ENCODE peak calls at places on chromosome 18, in four cellular contexts. One of them, this sample, is unnamed.

GRCh38 chr18:8721716-8722115 is 16.4 kb downstream of the MTCL1 start:
- DNase-seq in AG09319: no peak
- DNase-seq in B cell: no peak
- DNase-seq in body of pancreas: no peak
- DNase-seq in this sample: no peak

GRCh38 chr18:4068552-4069158 is 386.5 kb downstream of the DLGAP1 start:
- DNase-seq in AG09319: peak; percentile 4
- DNase-seq in B cell: peak; percentile 18
- DNase-seq in body of pancreas: peak; percentile 45
- DNase-seq in this sample: no peak

GRCh38 chr18:68803371-68803770 is 5.5 kb downstream of the CCDC102B start:
- DNase-seq in AG09319: peak; percentile 73
- DNase-seq in B cell: no peak
- DNase-seq in body of pancreas: peak; percentile 26
- DNase-seq in this sample: peak; percentile 42

GRCh38 chr18:58117685-58118403 is 73.8 kb downstream of the NEDD4L start:
- DNase-seq in AG09319: no peak
- DNase-seq in B cell: no peak
- DNase-seq in body of pancreas: peak; percentile 86
- DNase-seq in this sample: peak; percentile 79

GRCh38 chr18:73980289-73980979 is 167.2 kb downstream of the FBXO15 start:
- DNase-seq in AG09319: no peak
- DNase-seq in B cell: no peak
- DNase-seq in body of pancreas: peak; percentile 10
- DNase-seq in this sample: no peak

GRCh38 chr18:74899554-74899953 is 301.9 kb downstream of the ZNF407 start:
- DNase-seq in AG09319: no peak
- DNase-seq in B cell: no peak
- DNase-seq in body of pancreas: peak; percentile 27
- DNase-seq in this sample: no peak

GRCh38 chr18:54388203-54389142 is 30.8 kb downstream of the C18orf54 start:
- DNase-seq in AG09319: peak; percentile 25
- DNase-seq in B cell: no peak
- DNase-seq in body of pancreas: peak; percentile 10
- DNase-seq in this sample: no peak

GRCh38 chr18:43931439-43931838 is 654.1 kb upstream of the SYT4 start:
- DNase-seq in AG09319: no peak
- DNase-seq in B cell: no peak
- DNase-seq in body of pancreas: no peak
- DNase-seq in this sample: no peak

GRCh38 chr18:54386043-54386442 is 28.3 kb downstream of the C18orf54 start:
- DNase-seq in AG09319: no peak
- DNase-seq in B cell: no peak
- DNase-seq in body of pancreas: no peak
- DNase-seq in this sample: no peak

GRCh38 chr18:8279348-8279747 is 329.9 kb upstream of the RAB12 start:
- DNase-seq in AG09319: no peak
- DNase-seq in B cell: no peak
- DNase-seq in body of pancreas: no peak
- DNase-seq in this sample: no peak

GRCh38 chr18:2933995-2934394 is 78.9 kb downstream of the LPIN2 start:
- DNase-seq in AG09319: no peak
- DNase-seq in B cell: no peak
- DNase-seq in body of pancreas: no peak
- DNase-seq in this sample: no peak

DNA sequence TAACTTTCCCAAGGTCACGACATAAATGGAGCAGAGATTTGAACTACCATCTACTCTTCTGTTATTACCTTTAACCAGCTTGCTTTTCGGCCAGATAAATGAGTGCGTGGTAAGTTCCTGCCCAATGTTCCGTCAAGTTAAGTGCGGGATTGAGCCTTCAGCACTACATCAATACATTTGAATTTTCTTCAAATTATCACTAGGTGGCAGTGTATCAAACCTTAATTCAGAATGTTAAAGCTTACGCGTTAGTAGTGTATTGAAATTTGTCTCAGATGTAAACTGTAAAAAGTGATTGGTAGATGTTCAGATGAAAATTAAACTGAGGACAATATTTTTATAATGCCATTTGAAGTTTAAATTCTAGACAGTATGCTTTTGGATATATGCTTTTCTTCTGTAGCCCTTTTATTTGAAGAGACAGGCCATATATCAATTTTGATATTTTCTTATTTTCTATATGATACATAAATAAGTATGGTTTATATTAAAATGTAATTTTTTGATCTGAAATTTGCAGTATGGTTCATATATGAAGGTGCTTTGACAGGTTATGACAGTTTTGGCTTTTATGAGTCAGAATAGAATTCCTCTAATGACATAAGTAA is 681.3 kb downstream of the ADCYAP1 start:
- DNase-seq in AG09319: peak; percentile 3
- DNase-seq in B cell: no peak
- DNase-seq in body of pancreas: no peak
- DNase-seq in this sample: no peak
- TF ChIP-seq CTCF in AG09319: peak; percentile 39
- TF ChIP-seq CTCF in B cell: peak; percentile 77
- TF ChIP-seq CTCF in body of pancreas: peak; percentile 57
- TF ChIP-seq CTCF in this sample: peak; percentile 4

GRCh38 chr18:34809697-34810096 is 99.6 kb downstream of the DTNA start:
- DNase-seq in AG09319: peak; percentile 2
- DNase-seq in B cell: no peak
- DNase-seq in body of pancreas: peak; percentile 68
- DNase-seq in this sample: peak; percentile 36
- TF ChIP-seq CTCF in AG09319: peak; percentile 49
- TF ChIP-seq CTCF in B cell: no peak
- TF ChIP-seq CTCF in body of pancreas: peak; percentile 36
- TF ChIP-seq CTCF in this sample: no peak

GRCh38 chr18:55404811-55405654 is 183.0 kb downstream of the TCF4 start:
- DNase-seq in AG09319: no peak
- DNase-seq in B cell: no peak
- DNase-seq in body of pancreas: no peak
- DNase-seq in this sample: no peak

GRCh38 chr18:55404136-55404810 is 183.7 kb downstream of the TCF4 start:
- DNase-seq in AG09319: no peak
- DNase-seq in B cell: no peak
- DNase-seq in body of pancreas: no peak
- DNase-seq in this sample: no peak

GRCh38 chr18:55407191-55407590 is 180.8 kb downstream of the TCF4 start:
- DNase-seq in AG09319: no peak
- DNase-seq in B cell: no peak
- DNase-seq in body of pancreas: no peak
- DNase-seq in this sample: no peak

GRCh38 chr18:55406374-55407045 is 181.5 kb downstream of the TCF4 start:
- DNase-seq in AG09319: no peak
- DNase-seq in B cell: no peak
- DNase-seq in body of pancreas: no peak
- DNase-seq in this sample: no peak

GRCh38 chr18:55405655-55406373 is 182.2 kb downstream of the TCF4 start:
- DNase-seq in AG09319: peak; percentile 87
- DNase-seq in B cell: no peak
- DNase-seq in body of pancreas: peak; percentile 66
- DNase-seq in this sample: peak; percentile 66
- TF ChIP-seq CTCF in AG09319: peak; percentile 15
- TF ChIP-seq CTCF in B cell: no peak
- TF ChIP-seq CTCF in body of pancreas: no peak
- TF ChIP-seq CTCF in this sample: no peak

DNA sequence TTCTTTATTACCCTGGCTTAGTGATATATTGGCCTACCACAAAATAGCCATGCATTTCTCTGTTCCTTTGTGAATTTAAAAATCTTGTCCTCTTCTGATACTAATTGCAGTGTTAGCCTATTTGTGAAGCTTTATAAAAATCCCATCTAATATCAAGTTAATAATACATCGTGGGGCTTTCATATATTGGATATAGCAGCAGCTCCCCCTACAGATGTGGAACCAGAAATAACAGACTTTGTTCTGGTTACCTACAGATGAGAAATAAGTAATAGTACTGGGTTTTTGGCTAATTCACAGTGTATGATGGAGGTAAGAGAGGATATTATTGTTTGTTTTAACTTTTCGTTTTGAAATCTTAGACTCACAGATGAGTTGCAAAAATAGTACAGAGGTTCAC is 1661.7 kb upstream of the PIK3C3 start:
- DNase-seq in AG09319: no peak
- DNase-seq in B cell: no peak
- DNase-seq in body of pancreas: no peak
- DNase-seq in this sample: no peak
- TF ChIP-seq CTCF in AG09319: no peak
- TF ChIP-seq CTCF in B cell: no peak
- TF ChIP-seq CTCF in body of pancreas: no peak
- TF ChIP-seq CTCF in this sample: no peak

GRCh38 chr18:64042728-64043358 is 73.0 kb downstream of the SERPINB8 start:
- DNase-seq in AG09319: no peak
- DNase-seq in B cell: no peak
- DNase-seq in body of pancreas: no peak
- DNase-seq in this sample: no peak

GRCh38 chr18:64032312-64032711 is 62.4 kb downstream of the SERPINB8 start:
- DNase-seq in AG09319: no peak
- DNase-seq in B cell: no peak
- DNase-seq in body of pancreas: no peak
- DNase-seq in this sample: no peak

DNA sequence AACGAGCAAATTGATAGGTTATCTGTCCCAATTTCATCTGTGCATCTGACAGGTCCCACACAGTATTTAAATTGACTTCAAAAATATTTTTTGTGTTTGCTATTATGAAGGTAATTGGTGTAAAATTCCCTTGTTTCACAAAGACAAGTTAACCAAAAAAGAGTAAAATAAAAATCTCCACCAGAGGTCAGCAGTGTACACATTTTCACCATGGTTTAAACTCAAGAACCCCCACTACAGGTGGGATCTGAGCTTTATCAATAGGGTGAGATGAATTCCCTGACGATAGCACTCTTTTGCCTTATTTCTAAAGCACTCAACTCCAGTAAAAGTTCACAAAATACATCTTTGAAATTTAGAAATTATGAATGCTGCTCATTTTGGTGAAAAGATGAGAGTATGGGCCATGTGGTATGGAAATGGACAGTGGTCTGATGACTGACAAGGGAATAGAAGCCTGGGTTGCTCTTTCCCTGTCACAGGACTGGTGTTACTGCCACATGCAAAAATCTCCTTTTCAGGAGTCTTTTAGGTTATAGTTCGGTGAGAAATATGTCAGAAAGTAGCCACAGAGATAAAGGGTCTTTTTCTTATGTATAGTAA is 68.0 kb downstream of the SERPINB8 start:
- DNase-seq in AG09319: no peak
- DNase-seq in B cell: peak; percentile 60
- DNase-seq in body of pancreas: no peak
- DNase-seq in this sample: no peak
- TF ChIP-seq CTCF in AG09319: peak; percentile 36
- TF ChIP-seq CTCF in B cell: peak; percentile 78
- TF ChIP-seq CTCF in body of pancreas: peak; percentile 49
- TF ChIP-seq CTCF in this sample: no peak

DNA sequence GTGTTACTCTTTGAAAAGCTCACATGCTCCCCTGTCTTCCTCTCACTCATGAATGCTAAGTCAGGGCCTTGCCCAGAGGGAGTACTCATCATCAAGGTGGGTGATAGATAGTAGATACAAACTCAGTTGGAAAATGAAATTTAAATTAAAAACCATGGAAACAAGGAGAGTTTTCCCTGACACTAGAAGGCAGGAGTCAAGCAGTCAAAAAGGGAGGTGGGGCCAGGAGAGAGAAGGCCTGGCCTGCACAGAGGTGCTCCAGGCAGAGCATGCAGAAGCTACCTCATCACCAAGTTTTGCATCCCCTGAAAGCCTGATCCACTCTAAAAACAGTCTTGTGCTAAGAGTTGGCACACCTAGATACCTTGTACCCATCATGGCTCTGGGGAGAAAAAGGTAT is 143.7 kb downstream of the MYO5B start:
- DNase-seq in AG09319: no peak
- DNase-seq in B cell: no peak
- DNase-seq in body of pancreas: peak; percentile 23
- DNase-seq in this sample: no peak
- TF ChIP-seq CTCF in AG09319: peak; percentile 10
- TF ChIP-seq CTCF in B cell: no peak
- TF ChIP-seq CTCF in body of pancreas: peak; percentile 42
- TF ChIP-seq CTCF in this sample: no peak

GRCh38 chr18:79396431-79397287 is 929 bp downstream of the NFATC1 start:
- DNase-seq in AG09319: no peak
- DNase-seq in B cell: peak; percentile 83
- DNase-seq in body of pancreas: peak; percentile 48
- DNase-seq in this sample: peak; percentile 53
- TF ChIP-seq CTCF in AG09319: peak; percentile 10
- TF ChIP-seq CTCF in B cell: no peak
- TF ChIP-seq CTCF in body of pancreas: no peak
- TF ChIP-seq CTCF in this sample: peak; percentile 8

DNA sequence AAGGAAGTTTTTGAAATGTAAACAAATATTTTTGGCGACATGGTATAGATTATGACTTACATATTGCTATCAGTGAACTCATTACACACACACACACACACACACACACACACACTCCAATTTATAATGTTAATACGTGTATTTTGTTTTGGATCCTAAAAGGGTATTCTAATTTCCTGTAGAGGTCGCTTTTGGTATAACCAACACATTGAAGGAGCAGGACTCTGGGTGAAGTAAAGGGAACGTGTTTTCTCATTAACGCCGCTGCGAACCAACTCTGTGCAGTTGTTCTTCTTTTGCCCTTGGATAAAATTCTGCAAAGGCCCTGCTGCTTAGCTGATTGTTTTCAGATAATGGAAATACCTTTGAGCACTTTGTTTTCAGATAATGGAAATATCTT is 190.4 kb downstream of the PMAIP1 start:
- DNase-seq in AG09319: no peak
- DNase-seq in B cell: no peak
- DNase-seq in body of pancreas: no peak
- DNase-seq in this sample: no peak
- TF ChIP-seq CTCF in AG09319: no peak
- TF ChIP-seq CTCF in B cell: no peak
- TF ChIP-seq CTCF in body of pancreas: no peak
- TF ChIP-seq CTCF in this sample: no peak

DNA sequence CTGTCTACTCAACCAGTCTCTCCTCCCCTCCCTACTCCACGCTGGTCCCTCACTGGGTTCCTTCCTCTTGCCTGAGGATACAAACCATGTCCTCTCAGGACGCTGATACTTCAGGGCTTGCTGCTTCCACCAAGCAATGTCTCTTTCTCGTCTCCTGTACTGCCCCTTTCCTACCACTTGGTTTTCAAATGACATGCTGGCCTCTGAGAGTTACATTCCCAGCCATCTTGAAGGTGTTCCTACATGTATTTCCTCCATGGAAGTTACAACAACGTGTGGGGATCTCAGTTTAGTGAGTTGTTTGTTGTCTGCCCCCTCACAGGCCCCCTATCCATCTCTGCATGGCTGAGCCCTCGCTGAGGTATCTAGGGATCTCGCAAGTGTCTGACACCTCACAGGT is 334.5 kb upstream of the SKOR2 start:
- DNase-seq in AG09319: no peak
- DNase-seq in B cell: no peak
- DNase-seq in body of pancreas: no peak
- DNase-seq in this sample: no peak
- TF ChIP-seq CTCF in AG09319: no peak
- TF ChIP-seq CTCF in B cell: no peak
- TF ChIP-seq CTCF in body of pancreas: no peak
- TF ChIP-seq CTCF in this sample: no peak

This sample was measured in lung.